ENCODE peak calls at places on chromosomes 5 and 9, in five cellular contexts. W is tibial nerve, N is mesothelial cell of epicardium, Y is cardiac fibroblast, V is GM20000. G is an unnamed sample.

GRCh38 chr5:102229685-102230084 is 66.4 kb downstream of the SLCO4C1 start:
- DNase-seq in W (no peak), N (no peak), Y (no peak), V (no peak), G (no peak)

GRCh38 chr5:167982-168660 is 23.2 kb upstream of the LRRC14B start:
- DNase-seq in W (no peak), N (no peak), Y (peak; percentile 98), V (no peak), G (no peak)

GRCh38 chr5:148542812-148543211 is 111.5 kb downstream of the HTR4 start:
- DNase-seq in W (no peak), N (no peak), Y (peak; percentile 8), V (no peak), G (no peak)

GRCh38 chr9:113397077-113397696 is 3.9 kb downstream of the ALAD start:
- DNase-seq in W (no peak), N (no peak), Y (no peak), V (no peak), G (no peak)

GRCh38 chr9:129195606-129196005 is 17.5 kb upstream of the IER5L start:
- DNase-seq in W (no peak), N (no peak), Y (no peak), V (no peak), G (no peak)

GRCh38 chr9:98192503-98193335 is at the start of gene CORO2A:
- DNase-seq in W (peak; percentile 32), N (peak; percentile 57), Y (peak; percentile 66), V (peak; percentile 94), G (peak; percentile 90)

GRCh38 chr5:82287625-82288024 is 9.5 kb upstream of the RPS23 start:
- DNase-seq in W (no peak), N (no peak), Y (no peak), V (no peak), G (no peak)

GRCh38 chr5:140821375-140822280 is at the start of gene PCDHA5:
- DNase-seq in W (peak; percentile 19), N (no peak), Y (peak; percentile 37), V (no peak), G (no peak)

GRCh38 chr9:115997923-115998322 is 155.7 kb upstream of the PAPPA start:
- DNase-seq in W (no peak), N (no peak), Y (peak; percentile 92), V (no peak), G (no peak)

DNA sequence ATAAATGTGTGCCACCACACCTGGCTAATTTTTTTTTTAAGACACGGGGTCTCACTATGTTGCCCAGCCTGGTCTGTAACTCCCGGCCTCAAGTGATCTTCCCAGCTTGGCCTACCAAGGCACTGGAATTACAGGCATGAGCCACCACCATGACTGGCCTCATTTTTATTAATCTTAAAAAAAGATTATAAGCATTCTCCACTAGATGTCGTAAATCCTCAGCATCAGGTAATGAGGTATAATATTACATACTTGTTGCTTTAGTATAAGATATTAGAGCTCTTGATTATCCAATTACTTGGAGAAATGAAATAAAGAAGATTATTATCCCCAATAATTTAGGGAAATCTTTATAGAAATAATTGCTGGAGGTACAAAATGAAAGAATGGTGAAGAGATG is 78.3 kb upstream of the HTR1A start:
- DNase-seq in W (no peak), N (no peak), Y (no peak), V (no peak), G (no peak)
- TF ChIP-seq CTCF in W (no peak), N (no peak), Y (no peak), V (no peak), G (no peak)

DNA sequence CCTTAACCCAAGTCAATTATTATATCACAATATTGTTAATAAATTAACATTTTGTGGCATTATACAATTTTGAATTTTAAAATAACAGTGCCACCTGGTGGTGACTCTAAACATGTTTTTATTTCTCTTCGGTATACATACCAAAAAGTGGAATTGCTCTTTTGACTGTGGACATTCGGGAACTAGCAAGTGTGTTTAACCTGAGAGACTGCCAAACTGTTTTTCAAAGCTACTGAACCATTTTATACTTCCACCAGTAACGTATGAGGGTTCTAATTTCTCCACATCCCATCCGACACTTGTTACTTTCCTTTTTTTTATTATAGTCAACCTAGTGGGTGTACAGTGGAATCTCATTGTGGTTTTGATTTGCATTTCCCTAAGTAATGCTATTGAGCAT is 18.3 kb upstream of the HSDL2 start:
- DNase-seq in W (peak; percentile 34), N (no peak), Y (peak; percentile 72), V (no peak), G (no peak)
- TF ChIP-seq CTCF in W (peak; percentile 46), N (peak; percentile 88), Y (peak; percentile 6), V (no peak), G (peak; percentile 47)

DNA sequence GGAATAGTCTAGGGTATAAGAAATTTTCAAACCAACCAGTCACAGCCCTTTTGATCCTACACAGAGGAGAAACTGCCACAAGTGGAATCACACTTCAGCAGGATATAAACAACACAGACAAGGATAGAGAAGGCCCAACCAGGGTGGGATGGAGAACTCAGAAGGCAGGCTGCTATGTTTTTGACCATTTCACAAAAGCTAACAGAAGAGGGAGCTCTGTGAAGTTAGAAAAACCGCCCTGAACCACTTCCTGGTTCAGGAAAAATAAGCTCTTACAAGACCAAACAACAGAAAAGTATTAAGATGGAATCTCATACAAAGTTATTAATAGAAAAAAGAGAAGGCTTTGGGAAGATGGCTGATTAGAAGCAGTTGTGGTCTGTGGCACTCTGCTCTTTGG is 960 bp upstream of the IFNB1 start:
- DNase-seq in W (no peak), N (no peak), Y (peak; percentile 8), V (no peak), G (no peak)
- TF ChIP-seq CTCF in W (no peak), N (no peak), Y (no peak), V (no peak), G (no peak)

GRCh38 chr5:9451017-9451416 is 94.9 kb downstream of the SEMA5A start:
- DNase-seq in W (no peak), N (no peak), Y (no peak), V (no peak), G (no peak)
- TF ChIP-seq CTCF in W (no peak), N (no peak), Y (no peak), V (no peak), G (no peak)

GRCh38 chr9:88169700-88170099 is 31.4 kb upstream of the SPATA31C2 start:
- DNase-seq in W (no peak), N (no peak), Y (no peak), V (no peak), G (no peak)

GRCh38 chr9:88173378-88173999 is 35.2 kb upstream of the SPATA31C2 start:
- DNase-seq in W (peak; percentile 34), N (no peak), Y (peak; percentile 83), V (peak; percentile 33), G (peak; percentile 28)

GRCh38 chr9:88177343-88177742 is 39.1 kb upstream of the SPATA31C2 start:
- DNase-seq in W (no peak), N (no peak), Y (no peak), V (no peak), G (no peak)

GRCh38 chr9:88179080-88179521 is 40.8 kb upstream of the SPATA31C2 start:
- DNase-seq in W (no peak), N (no peak), Y (no peak), V (no peak), G (no peak)

GRCh38 chr9:88174324-88174723 is 36.0 kb upstream of the SPATA31C2 start:
- DNase-seq in W (no peak), N (no peak), Y (no peak), V (no peak), G (no peak)
- TF ChIP-seq CTCF in W (no peak), N (no peak), Y (no peak), V (no peak), G (no peak)

GRCh38 chr5:75441560-75441959 is 69.9 kb downstream of the CERT1 start:
- DNase-seq in W (no peak), N (no peak), Y (no peak), V (no peak), G (no peak)

GRCh38 chr5:75434107-75434506 is 77.3 kb downstream of the CERT1 start:
- DNase-seq in W (no peak), N (no peak), Y (peak; percentile 23), V (no peak), G (no peak)

GRCh38 chr5:75435101-75435500 is 76.3 kb downstream of the CERT1 start:
- DNase-seq in W (no peak), N (no peak), Y (no peak), V (no peak), G (no peak)

DNA sequence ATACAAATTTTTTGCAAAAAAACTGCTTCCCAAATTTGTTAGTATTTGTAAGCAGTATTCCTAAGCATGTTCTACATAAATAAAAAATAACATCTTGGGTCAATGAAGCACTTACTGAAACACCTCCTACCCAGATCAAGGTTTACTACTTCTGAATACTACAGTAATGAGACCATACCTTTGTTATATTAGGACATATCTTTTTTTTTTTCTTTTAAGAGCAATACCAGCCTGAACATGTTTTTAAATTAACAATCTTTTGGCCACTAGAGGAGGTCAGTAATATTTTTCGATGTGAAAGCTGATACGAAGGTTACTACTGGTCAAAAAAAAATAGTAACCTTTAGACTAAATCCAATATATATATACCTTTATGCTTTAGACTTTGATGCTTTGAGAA is 72.7 kb downstream of the CERT1 start:
- DNase-seq in W (no peak), N (no peak), Y (no peak), V (no peak), G (no peak)
- TF ChIP-seq CTCF in W (no peak), N (no peak), Y (no peak), V (no peak), G (no peak)

G was measured in GM13977.